ENCODE peak calls at places on chromosome X, in seven cellular contexts. I is testis, U is lower leg skin, O is Right ventricle myocardium superior, L is GM13977, F is tibial artery, G is mucosa of descending colon. X is an unnamed sample.

GRCh38 chrX:154358011-154358410 is 16.4 kb downstream of the FLNA start:
- DNase-seq in I (no peak), U (no peak), O (no peak), L (no peak), F (no peak), G (no peak), X (no peak)

GRCh38 chrX:42096262-42096939 is 173.0 kb upstream of the CASK start:
- DNase-seq in I (no peak), U (no peak), O (no peak), L (no peak), F (no peak), G (no peak), X (peak; percentile 94)

GRCh38 chrX:149570668-149571067 is 16.6 kb downstream of the MAGEA9B start:
- DNase-seq in I (no peak), U (peak; percentile 28), O (no peak), L (no peak), F (no peak), G (no peak), X (peak; percentile 87)

GRCh38 chrX:154028502-154029184 is 8.9 kb upstream of the IRAK1 start:
- DNase-seq in I (no peak), U (no peak), O (no peak), L (no peak), F (no peak), G (peak; percentile 55), X (no peak)

GRCh38 chrX:130339408-130340222 is at the start of gene SLC25A14:
- DNase-seq in I (peak; percentile 86), U (peak; percentile 91), O (peak; percentile 85), L (peak; percentile 59), F (peak; percentile 74), G (peak; percentile 82), X (peak; percentile 73)

GRCh38 chrX:71871367-71871766 is 39.3 kb upstream of the NHSL2 start:
- DNase-seq in I (no peak), U (no peak), O (no peak), L (no peak), F (no peak), G (no peak), X (no peak)

GRCh38 chrX:134604701-134605271 is 53.5 kb downstream of the PLAC1 start:
- DNase-seq in I (peak; percentile 39), U (no peak), O (no peak), L (no peak), F (no peak), G (no peak), X (peak; percentile 37)

GRCh38 chrX:150777328-150777992 is 84.3 kb downstream of the MTMR1 start:
- DNase-seq in I (no peak), U (peak; percentile 53), O (no peak), L (no peak), F (no peak), G (no peak), X (no peak)

GRCh38 chrX:28189011-28189410 is 207.8 kb upstream of the DCAF8L1 start:
- DNase-seq in I (no peak), U (no peak), O (no peak), L (no peak), F (no peak), G (no peak), X (peak; percentile 18)

GRCh38 chrX:8273451-8273894 is 102.4 kb upstream of the VCX2 start:
- DNase-seq in I (no peak), U (no peak), O (no peak), L (no peak), F (no peak), G (no peak), X (no peak)

GRCh38 chrX:30939928-30940327 is 50.9 kb upstream of the TAB3 start:
- DNase-seq in I (no peak), U (no peak), O (no peak), L (no peak), F (no peak), G (peak; percentile 28), X (no peak)

X was measured in mesenchymal stem cell.